ENCODE peak calls at places on chromosomes 2 and 18, in seven cellular contexts. Q is right atrium auricular region, D is cardiac fibroblast, N is uterus, S is A549, M is MCF 10A, T is thyroid gland. L is an unnamed sample.

GRCh38 chr2:30127016-30127893 is 19.6 kb upstream of the YPEL5 start:
- DNase-seq in S (no peak), D (peak; percentile 14), Q (no peak), T (no peak), N (no peak), M (peak; percentile 37), L (no peak)

GRCh38 chr18:61047794-61048193 is 285.4 kb upstream of the CDH20 start:
- DNase-seq in D (no peak), T (no peak), S (no peak), M (no peak), N (no peak), Q (no peak), L (no peak)

GRCh38 chr2:42218712-42219111 is 49.6 kb downstream of the EML4 start:
- DNase-seq in D (no peak), M (no peak), T (no peak), Q (no peak), N (no peak), S (no peak), L (no peak)

GRCh38 chr18:36294031-36294430 is 3.5 kb upstream of the FHOD3 start:
- DNase-seq in S (no peak), N (no peak), M (no peak), Q (no peak), D (no peak), T (no peak), L (no peak)

GRCh38 chr18:10017048-10017447 is 103.2 kb downstream of the VAPA start:
- DNase-seq in Q (no peak), T (no peak), M (no peak), D (no peak), N (no peak), S (no peak), L (no peak)

GRCh38 chr2:12856934-12857660 is 140.4 kb downstream of the TRIB2 start:
- DNase-seq in D (peak; percentile 86), T (no peak), N (no peak), S (no peak), M (peak; percentile 58), Q (no peak), L (no peak)

GRCh38 chr2:112622528-112622849 is 23.2 kb upstream of the SLC20A1 start:
- DNase-seq in M (peak; percentile 93), N (no peak), T (no peak), S (no peak), D (peak; percentile 83), Q (no peak), L (no peak)

GRCh38 chr2:127090281-127091128 is 16.4 kb downstream of the BIN1 start:
- DNase-seq in S (no peak), D (no peak), N (no peak), M (no peak), Q (no peak), T (no peak), L (no peak)

GRCh38 chr2:217092710-217093379 is 233.0 kb upstream of the TNP1 start:
- DNase-seq in N (no peak), S (no peak), T (no peak), Q (no peak), M (no peak), D (no peak), L (no peak)

GRCh38 chr2:239319261-239319661 is 81.6 kb downstream of the HDAC4 start:
- DNase-seq in S (no peak), D (peak; percentile 71), T (peak; percentile 60), M (no peak), Q (no peak), N (peak; percentile 70), L (no peak)

GRCh38 chr2:101230541-101230993 is 22.1 kb upstream of the CNOT11 start:
- DNase-seq in S (no peak), T (peak; percentile 23), N (no peak), D (no peak), Q (no peak), M (no peak), L (no peak)

GRCh38 chr2:37201208-37201607 is 4.9 kb downstream of the CEBPZOS start:
- DNase-seq in Q (no peak), M (no peak), S (no peak), D (no peak), N (no peak), T (no peak), L (no peak)

GRCh38 chr2:238449909-238450417 is 23.2 kb downstream of the ASB1 start:
- DNase-seq in S (no peak), N (peak; percentile 33), M (peak; percentile 45), T (peak; percentile 22), Q (peak; percentile 93), D (peak; percentile 68), L (no peak)

GRCh38 chr2:181784556-181784955 is 104.2 kb upstream of the NEUROD1 start:
- DNase-seq in M (peak; percentile 55), Q (no peak), S (no peak), N (no peak), D (no peak), T (no peak), L (no peak)

GRCh38 chr18:59041296-59041695 is 98.4 kb upstream of the SEC11C start:
- DNase-seq in S (no peak), D (no peak), N (no peak), Q (no peak), M (no peak), T (no peak), L (no peak)

GRCh38 chr18:45518770-45519169 is 96.5 kb upstream of the SLC14A2 start:
- DNase-seq in Q (no peak), T (peak; percentile 10), M (no peak), S (no peak), N (no peak), D (peak; percentile 4), L (no peak)

GRCh38 chr18:23924813-23925212 is 89.7 kb upstream of the TTC39C start:
- DNase-seq in N (no peak), D (peak; percentile 44), M (peak; percentile 43), Q (no peak), T (no peak), S (no peak), L (no peak)

GRCh38 chr2:12087671-12088380 is 341.4 kb downstream of the LPIN1 start:
- DNase-seq in N (no peak), D (no peak), M (peak; percentile 90), S (no peak), Q (no peak), T (no peak), L (no peak)

GRCh38 chr18:45954070-45954712 is 12.9 kb downstream of the EPG5 start:
- DNase-seq in S (no peak), N (no peak), D (peak; percentile 78), T (no peak), M (peak; percentile 57), Q (no peak), L (no peak)

GRCh38 chr2:105780606-105781005 is 35.9 kb downstream of the NCK2 start:
- DNase-seq in T (no peak), D (no peak), M (no peak), N (no peak), Q (no peak), S (no peak), L (no peak)

GRCh38 chr18:36378194-36378593 is 80.7 kb downstream of the FHOD3 start:
- DNase-seq in S (no peak), Q (no peak), N (no peak), T (no peak), M (no peak), D (no peak), L (peak; percentile 70)

GRCh38 chr18:46629356-46629755 is 27.7 kb downstream of the LOXHD1 start:
- DNase-seq in T (no peak), D (no peak), M (no peak), N (no peak), S (no peak), Q (peak; percentile 16), L (no peak)

GRCh38 chr2:80105020-80105419 is 199.5 kb downstream of the LRRTM1 start:
- DNase-seq in S (no peak), T (no peak), M (peak; percentile 17), Q (no peak), N (no peak), D (no peak), L (no peak)

GRCh38 chr2:191719938-191720337 is 42.0 kb downstream of the NABP1 start:
- DNase-seq in T (no peak), M (no peak), N (no peak), D (no peak), S (no peak), Q (no peak), L (no peak)

GRCh38 chr2:43284967-43285366 is 58.6 kb upstream of the ZFP36L2 start:
- DNase-seq in S (no peak), N (peak; percentile 11), D (no peak), Q (no peak), M (no peak), T (no peak), L (no peak)

DNA sequence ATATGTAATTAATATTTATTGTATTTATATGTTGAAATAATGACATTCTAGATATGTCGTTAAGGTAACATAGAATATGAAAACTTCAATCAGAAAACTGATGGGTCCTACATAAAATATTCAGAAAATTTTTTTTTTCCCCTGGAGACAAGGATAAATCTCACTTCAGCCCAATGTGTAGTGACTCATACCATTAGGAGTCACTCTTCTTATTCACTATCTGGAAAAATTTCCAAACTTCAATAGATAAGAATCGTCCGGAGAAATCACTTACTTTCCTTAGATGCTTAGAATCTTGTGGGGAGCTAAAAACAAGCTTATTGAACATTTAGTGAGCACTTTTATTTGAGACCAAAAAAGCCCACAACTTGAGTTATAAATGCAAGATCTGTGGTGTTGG is 4.6 kb downstream of the SERPINB13 start:
- DNase-seq in T (no peak), M (no peak), Q (no peak), D (no peak), N (no peak), S (no peak), L (no peak)
- TF ChIP-seq CTCF in T (no peak), M (no peak), Q (no peak), D (no peak), N (no peak), S (no peak), L (no peak)

DNA sequence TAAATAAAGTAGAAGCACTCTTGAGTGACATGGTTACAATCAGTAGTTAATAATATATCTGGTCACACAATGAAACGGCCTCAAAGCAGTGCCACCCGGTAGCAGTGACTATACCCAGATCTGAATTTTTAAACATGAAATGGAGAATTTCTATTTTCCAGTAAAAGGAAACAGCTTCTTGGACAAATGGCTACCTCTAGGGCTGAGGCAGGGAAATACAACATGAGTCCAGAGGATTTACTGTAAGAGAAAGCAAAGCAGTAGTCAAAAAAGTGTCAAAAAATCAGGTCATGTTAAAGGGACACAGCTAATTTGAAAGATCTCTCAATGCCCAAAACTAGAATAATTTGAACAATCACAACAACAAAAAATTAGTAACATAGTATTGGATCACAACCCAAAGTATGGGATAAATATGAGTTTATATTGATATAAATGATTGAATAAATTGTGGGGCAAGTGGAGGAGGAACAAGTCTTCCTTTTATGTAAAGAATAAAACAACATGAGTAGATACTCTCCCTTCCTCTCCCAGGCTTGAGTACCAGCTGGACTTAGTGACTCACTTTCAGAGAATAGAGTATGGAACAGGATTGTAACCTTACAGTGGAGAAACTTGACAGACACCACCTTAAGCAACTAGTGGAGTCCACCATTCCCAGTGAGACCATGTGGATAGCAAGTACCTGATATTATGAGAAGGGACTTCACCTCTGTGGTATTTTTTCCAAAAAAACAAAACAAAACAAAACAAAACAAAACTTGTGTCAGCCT is 180.8 kb downstream of the MBD2 start:
- DNase-seq in T (no peak), S (no peak), M (peak; percentile 30), N (no peak), D (peak; percentile 1), Q (no peak), L (no peak)
- TF ChIP-seq CTCF in T (no peak), S (no peak), M (no peak), N (no peak), D (peak; percentile 3), Q (no peak), L (no peak)

GRCh38 chr2:230865766-230866703 is 1.3 kb downstream of the ITM2C start:
- DNase-seq in M (no peak), T (peak; percentile 26), D (peak; percentile 35), S (no peak), Q (no peak), N (peak; percentile 36), L (no peak)
- TF ChIP-seq CTCF in M (no peak), T (no peak), D (peak; percentile 9), S (no peak), Q (no peak), N (no peak), L (no peak)

GRCh38 chr2:113890253-113891235 is 655 bp downstream of the ACTR3 start:
- DNase-seq in D (peak; percentile 84), Q (peak; percentile 81), M (peak; percentile 73), T (peak; percentile 79), S (peak; percentile 14), N (peak; percentile 63), L (no peak)
- TF ChIP-seq CTCF in D (no peak), Q (no peak), M (no peak), T (no peak), S (no peak), N (no peak), L (no peak)

L was measured in D721Med.